ENCODE peak calls at places on chromosomes 13 and 19, in five cellular contexts. One of them, this sample, is unnamed.
A peak's percentile ranks its signal among the peaks of the same experiment; 100 is the strongest.

GRCh38 chr13:73984949-73985691 is 149.1 kb downstream of the KLF12 start:
- DNase-seq in cardiac fibroblast: no peak
- DNase-seq in NCI-H1092: peak; percentile 15
- DNase-seq in foreskin fibroblast: no peak
- DNase-seq in stimulated activated CD4-positive, alpha-beta T cell treated with anti-CD3 and anti-CD28 coated beads, Interleukin-1b, Interleukin-23, amount 100 ng/mL, for 24 hours: peak; percentile 58
- DNase-seq in this sample: no peak

GRCh38 chr13:77545626-77546412 is 10.3 kb downstream of the SCEL start:
- DNase-seq in cardiac fibroblast: no peak
- DNase-seq in NCI-H1092: no peak
- DNase-seq in foreskin fibroblast: no peak
- DNase-seq in stimulated activated CD4-positive, alpha-beta T cell treated with anti-CD3 and anti-CD28 coated beads, Interleukin-1b, Interleukin-23, amount 100 ng/mL, for 24 hours: no peak
- DNase-seq in this sample: no peak

GRCh38 chr13:22063416-22064124 is 392.7 kb downstream of the FGF9 start:
- DNase-seq in cardiac fibroblast: no peak
- DNase-seq in NCI-H1092: no peak
- DNase-seq in foreskin fibroblast: no peak
- DNase-seq in stimulated activated CD4-positive, alpha-beta T cell treated with anti-CD3 and anti-CD28 coated beads, Interleukin-1b, Interleukin-23, amount 100 ng/mL, for 24 hours: no peak
- DNase-seq in this sample: no peak

GRCh38 chr13:20073775-20074174 is 87.1 kb downstream of the GJA3 start:
- DNase-seq in cardiac fibroblast: no peak
- DNase-seq in NCI-H1092: no peak
- DNase-seq in foreskin fibroblast: no peak
- DNase-seq in stimulated activated CD4-positive, alpha-beta T cell treated with anti-CD3 and anti-CD28 coated beads, Interleukin-1b, Interleukin-23, amount 100 ng/mL, for 24 hours: no peak
- DNase-seq in this sample: no peak

GRCh38 chr19:15081911-15082310 is at the start of gene OR1I1:
- DNase-seq in cardiac fibroblast: no peak
- DNase-seq in NCI-H1092: no peak
- DNase-seq in foreskin fibroblast: no peak
- DNase-seq in stimulated activated CD4-positive, alpha-beta T cell treated with anti-CD3 and anti-CD28 coated beads, Interleukin-1b, Interleukin-23, amount 100 ng/mL, for 24 hours: no peak
- DNase-seq in this sample: no peak

GRCh38 chr13:90156390-90156789 is 1191.1 kb upstream of the MIR17HG start:
- DNase-seq in cardiac fibroblast: no peak
- DNase-seq in NCI-H1092: no peak
- DNase-seq in foreskin fibroblast: no peak
- DNase-seq in stimulated activated CD4-positive, alpha-beta T cell treated with anti-CD3 and anti-CD28 coated beads, Interleukin-1b, Interleukin-23, amount 100 ng/mL, for 24 hours: no peak
- DNase-seq in this sample: no peak

GRCh38 chr19:1470864-1471513 is 8.0 kb downstream of the C19orf25 start:
- DNase-seq in cardiac fibroblast: no peak
- DNase-seq in NCI-H1092: no peak
- DNase-seq in foreskin fibroblast: no peak
- DNase-seq in stimulated activated CD4-positive, alpha-beta T cell treated with anti-CD3 and anti-CD28 coated beads, Interleukin-1b, Interleukin-23, amount 100 ng/mL, for 24 hours: no peak
- DNase-seq in this sample: no peak

GRCh38 chr13:72798817-72799216 is 16.9 kb downstream of the PIBF1 start:
- DNase-seq in cardiac fibroblast: no peak
- DNase-seq in NCI-H1092: no peak
- DNase-seq in foreskin fibroblast: no peak
- DNase-seq in stimulated activated CD4-positive, alpha-beta T cell treated with anti-CD3 and anti-CD28 coated beads, Interleukin-1b, Interleukin-23, amount 100 ng/mL, for 24 hours: no peak
- DNase-seq in this sample: no peak

GRCh38 chr13:97307882-97308624 is 85.9 kb downstream of the MBNL2 start:
- DNase-seq in cardiac fibroblast: peak; percentile 63
- DNase-seq in NCI-H1092: peak; percentile 4
- DNase-seq in foreskin fibroblast: peak; percentile 38
- DNase-seq in stimulated activated CD4-positive, alpha-beta T cell treated with anti-CD3 and anti-CD28 coated beads, Interleukin-1b, Interleukin-23, amount 100 ng/mL, for 24 hours: no peak
- DNase-seq in this sample: peak; percentile 64

GRCh38 chr13:39379118-39379517 is 223.9 kb downstream of the LHFPL6 start:
- DNase-seq in cardiac fibroblast: no peak
- DNase-seq in NCI-H1092: no peak
- DNase-seq in foreskin fibroblast: no peak
- DNase-seq in stimulated activated CD4-positive, alpha-beta T cell treated with anti-CD3 and anti-CD28 coated beads, Interleukin-1b, Interleukin-23, amount 100 ng/mL, for 24 hours: no peak
- DNase-seq in this sample: no peak

GRCh38 chr13:45068036-45069001 is 52.0 kb upstream of the GTF2F2 start:
- DNase-seq in cardiac fibroblast: no peak
- DNase-seq in NCI-H1092: peak; percentile 58
- DNase-seq in foreskin fibroblast: no peak
- DNase-seq in stimulated activated CD4-positive, alpha-beta T cell treated with anti-CD3 and anti-CD28 coated beads, Interleukin-1b, Interleukin-23, amount 100 ng/mL, for 24 hours: no peak
- DNase-seq in this sample: no peak

GRCh38 chr13:97659602-97660001 is 225.6 kb downstream of the RAP2A start:
- DNase-seq in cardiac fibroblast: peak; percentile 6
- DNase-seq in NCI-H1092: no peak
- DNase-seq in foreskin fibroblast: no peak
- DNase-seq in stimulated activated CD4-positive, alpha-beta T cell treated with anti-CD3 and anti-CD28 coated beads, Interleukin-1b, Interleukin-23, amount 100 ng/mL, for 24 hours: no peak
- DNase-seq in this sample: peak; percentile 47

GRCh38 chr13:32267836-32268439 is 47.2 kb downstream of the ZAR1L start:
- DNase-seq in cardiac fibroblast: no peak
- DNase-seq in NCI-H1092: no peak
- DNase-seq in foreskin fibroblast: no peak
- DNase-seq in stimulated activated CD4-positive, alpha-beta T cell treated with anti-CD3 and anti-CD28 coated beads, Interleukin-1b, Interleukin-23, amount 100 ng/mL, for 24 hours: peak; percentile 33
- DNase-seq in this sample: no peak

GRCh38 chr19:46303702-46304397 is 7.0 kb downstream of the HIF3A start:
- DNase-seq in cardiac fibroblast: peak; percentile 69
- DNase-seq in NCI-H1092: no peak
- DNase-seq in foreskin fibroblast: no peak
- DNase-seq in stimulated activated CD4-positive, alpha-beta T cell treated with anti-CD3 and anti-CD28 coated beads, Interleukin-1b, Interleukin-23, amount 100 ng/mL, for 24 hours: no peak
- DNase-seq in this sample: peak; percentile 58

GRCh38 chr13:100751826-100752225 is 77.2 kb upstream of the TMTC4 start:
- DNase-seq in cardiac fibroblast: no peak
- DNase-seq in NCI-H1092: no peak
- DNase-seq in foreskin fibroblast: no peak
- DNase-seq in stimulated activated CD4-positive, alpha-beta T cell treated with anti-CD3 and anti-CD28 coated beads, Interleukin-1b, Interleukin-23, amount 100 ng/mL, for 24 hours: no peak
- DNase-seq in this sample: no peak

GRCh38 chr19:19741184-19741583 is 8.3 kb upstream of the ZNF14 start:
- DNase-seq in cardiac fibroblast: no peak
- DNase-seq in NCI-H1092: no peak
- DNase-seq in foreskin fibroblast: no peak
- DNase-seq in stimulated activated CD4-positive, alpha-beta T cell treated with anti-CD3 and anti-CD28 coated beads, Interleukin-1b, Interleukin-23, amount 100 ng/mL, for 24 hours: no peak
- DNase-seq in this sample: no peak

GRCh38 chr13:62014299-62014698 is 598.6 kb upstream of the PCDH20 start:
- DNase-seq in cardiac fibroblast: peak; percentile 1
- DNase-seq in NCI-H1092: peak; percentile 47
- DNase-seq in foreskin fibroblast: no peak
- DNase-seq in stimulated activated CD4-positive, alpha-beta T cell treated with anti-CD3 and anti-CD28 coated beads, Interleukin-1b, Interleukin-23, amount 100 ng/mL, for 24 hours: no peak
- DNase-seq in this sample: no peak

GRCh38 chr19:29805026-29805925 is 6.5 kb upstream of the CCNE1 start:
- DNase-seq in cardiac fibroblast: peak; percentile 49
- DNase-seq in NCI-H1092: no peak
- DNase-seq in foreskin fibroblast: peak; percentile 18
- DNase-seq in stimulated activated CD4-positive, alpha-beta T cell treated with anti-CD3 and anti-CD28 coated beads, Interleukin-1b, Interleukin-23, amount 100 ng/mL, for 24 hours: no peak
- DNase-seq in this sample: no peak

This sample was measured in lung microvascular endothelial cell.